ENCODE peak calls at places on chromosomes 4 and X, in six cellular contexts. E, O, G, B, J and W are unnamed samples.

GRCh38 chr4:61918507-61919462 is 718.7 kb downstream of the ADGRL3 start:
- DNase-seq in E (no peak), O (no peak), G (no peak), B (no peak), J (no peak), W (no peak)

GRCh38 chr4:65472531-65472930 is 197.8 kb downstream of the EPHA5 start:
- DNase-seq in E (no peak), O (no peak), G (no peak), B (no peak), J (no peak), W (no peak)

GRCh38 chr4:30720656-30721352 is 635 bp downstream of the PCDH7 start:
- DNase-seq in E (peak), O (peak), G (no peak), B (no peak), J (no peak), W (no peak)

GRCh38 chr4:47221721-47222120 is 190.4 kb downstream of the GABRB1 start:
- DNase-seq in E (no peak), O (no peak), G (no peak), B (no peak), J (no peak), W (no peak)

GRCh38 chr4:158624889-158625478 is 46.7 kb downstream of the C4orf46 start:
- DNase-seq in E (no peak), O (no peak), G (peak), B (no peak), J (no peak), W (peak)

GRCh38 chr4:88791274-88791673 is 93.6 kb upstream of the NAP1L5 start:
- DNase-seq in E (no peak), O (no peak), G (peak), B (no peak), J (no peak), W (peak)

GRCh38 chr4:89438102-89438831 is 130.7 kb upstream of the GPRIN3 start:
- DNase-seq in E (peak), O (no peak), G (peak), B (no peak), J (peak), W (peak)

GRCh38 chrX:49186125-49187027 is at the start of gene PRICKLE3:
- DNase-seq in E (peak), O (peak), G (no peak), B (peak), J (peak), W (peak)

GRCh38 chrX:95995600-95995999 is 689.0 kb upstream of the DIAPH2 start:
- DNase-seq in E (no peak), O (no peak), G (no peak), B (no peak), J (no peak), W (no peak)

GRCh38 chr4:123924536-123924935 is 527.9 kb downstream of the SPRY1 start:
- DNase-seq in E (no peak), O (no peak), G (no peak), B (no peak), J (no peak), W (no peak)

GRCh38 chrX:136865270-136866168 is 15.0 kb downstream of the RBMX start:
- DNase-seq in E (no peak), O (no peak), G (no peak), B (no peak), J (no peak), W (no peak)

GRCh38 chr4:90293320-90293719 is 166.1 kb downstream of the CCSER1 start:
- DNase-seq in E (no peak), O (no peak), G (no peak), B (no peak), J (no peak), W (peak)

GRCh38 chr4:168643083-168643795 is 146.4 kb downstream of the PALLD start:
- DNase-seq in E (no peak), O (no peak), G (no peak), B (no peak), J (no peak), W (no peak)

GRCh38 chrX:132090370-132091152 is 37.3 kb downstream of the FRMD7 start:
- DNase-seq in E (no peak), O (no peak), G (no peak), B (no peak), J (no peak), W (no peak)

GRCh38 chr4:89254847-89255246 is 52.8 kb downstream of the GPRIN3 start:
- DNase-seq in E (peak), O (no peak), G (peak), B (no peak), J (no peak), W (peak)

GRCh38 chr4:80336582-80336981 is 1.1 kb downstream of the CFAP299 start:
- DNase-seq in E (peak), O (peak), G (peak), B (no peak), J (no peak), W (peak)

GRCh38 chr4:40232610-40233009 is 35.8 kb downstream of the RHOH start:
- DNase-seq in E (no peak), O (no peak), G (no peak), B (no peak), J (no peak), W (no peak)

GRCh38 chrX:109519001-109519400 is 17.6 kb upstream of the NXT2 start:
- DNase-seq in E (no peak), O (no peak), G (no peak), B (no peak), J (no peak), W (no peak)

GRCh38 chr4:157221895-157222763 is 1.6 kb downstream of the GRIA2 start:
- DNase-seq in E (no peak), O (no peak), G (no peak), B (no peak), J (peak), W (no peak)

GRCh38 chr4:101356928-101357327 is 9.6 kb upstream of the PPP3CA start:
- DNase-seq in E (no peak), O (no peak), G (peak), B (no peak), J (no peak), W (no peak)

GRCh38 chr4:23614284-23614892 is 275.5 kb downstream of the PPARGC1A start:
- DNase-seq in E (no peak), O (no peak), G (no peak), B (no peak), J (peak), W (no peak)

GRCh38 chrX:43557792-43558191 is 98.3 kb upstream of the MAOA start:
- DNase-seq in E (peak), O (peak), G (peak), B (peak), J (peak), W (peak)

GRCh38 chr4:78155616-78156105 is 98.5 kb downstream of the FRAS1 start:
- DNase-seq in E (no peak), O (no peak), G (peak), B (no peak), J (no peak), W (no peak)

GRCh38 chr4:141833209-141833608 is 196.8 kb downstream of the IL15 start:
- DNase-seq in E (no peak), O (no peak), G (no peak), B (no peak), J (no peak), W (no peak)

GRCh38 chrX:134753185-134754008 is 95.1 kb upstream of the PLAC1 start:
- DNase-seq in E (no peak), O (no peak), G (no peak), B (no peak), J (no peak), W (no peak)

GRCh38 chr4:83724488-83725060 is 188.7 kb downstream of the GPAT3 start:
- DNase-seq in E (no peak), O (no peak), G (no peak), B (no peak), J (no peak), W (no peak)

GRCh38 chr4:152920768-152921167 is 15.4 kb upstream of the FHDC1 start:
- DNase-seq in E (no peak), O (no peak), G (peak), B (no peak), J (no peak), W (peak)

GRCh38 chr4:138007572-138007971 is 234.6 kb downstream of the SLC7A11 start:
- DNase-seq in E (no peak), O (no peak), G (peak), B (no peak), J (no peak), W (no peak)

GRCh38 chrX:124211312-124211942 is 121.0 kb upstream of the TEX13D start:
- DNase-seq in E (no peak), O (no peak), G (peak), B (no peak), J (no peak), W (peak)

GRCh38 chrX:14362731-14363130 is 166.6 kb upstream of the GLRA2 start:
- DNase-seq in E (no peak), O (no peak), G (no peak), B (no peak), J (no peak), W (no peak)

GRCh38 chr4:5048721-5049120 is 2.6 kb upstream of the STK32B start:
- DNase-seq in E (no peak), O (no peak), G (no peak), B (no peak), J (no peak), W (no peak)

GRCh38 chr4:143251781-143252180 is 67.1 kb downstream of the USP38 start:
- DNase-seq in E (no peak), O (no peak), G (peak), B (no peak), J (no peak), W (no peak)

GRCh38 chr4:103375278-103375677 is 177.1 kb upstream of the CENPE start:
- DNase-seq in E (no peak), O (no peak), G (peak), B (no peak), J (no peak), W (no peak)

GRCh38 chrX:38513087-38513742 is 48.1 kb upstream of the TSPAN7 start:
- DNase-seq in E (no peak), O (no peak), G (no peak), B (no peak), J (no peak), W (no peak)

GRCh38 chr4:173522160-173522873 is 7.7 kb downstream of the HAND2 start:
- DNase-seq in E (peak), O (peak), G (no peak), B (peak), J (peak), W (peak)

GRCh38 chrX:78213331-78213730 is 73.9 kb upstream of the TAF9B start:
- DNase-seq in E (no peak), O (no peak), G (no peak), B (no peak), J (no peak), W (no peak)

GRCh38 chr4:26094076-26094475 is 180.1 kb downstream of the SMIM20 start:
- DNase-seq in E (no peak), O (no peak), G (no peak), B (no peak), J (no peak), W (no peak)

GRCh38 chrX:13569479-13570244 is at the start of gene EGFL6:
- DNase-seq in E (no peak), O (no peak), G (no peak), B (no peak), J (no peak), W (no peak)

GRCh38 chr4:67234296-67234695 is 311.0 kb downstream of the CENPC start:
- DNase-seq in E (no peak), O (no peak), G (no peak), B (no peak), J (no peak), W (no peak)

GRCh38 chrX:9146657-9147056 is 112.7 kb upstream of the FAM9B start:
- DNase-seq in E (no peak), O (no peak), G (no peak), B (no peak), J (no peak), W (no peak)
- TF ChIP-seq POLR2A in E (no peak), O (no peak), G (no peak), B (no peak), J (no peak), W (no peak)

DNA sequence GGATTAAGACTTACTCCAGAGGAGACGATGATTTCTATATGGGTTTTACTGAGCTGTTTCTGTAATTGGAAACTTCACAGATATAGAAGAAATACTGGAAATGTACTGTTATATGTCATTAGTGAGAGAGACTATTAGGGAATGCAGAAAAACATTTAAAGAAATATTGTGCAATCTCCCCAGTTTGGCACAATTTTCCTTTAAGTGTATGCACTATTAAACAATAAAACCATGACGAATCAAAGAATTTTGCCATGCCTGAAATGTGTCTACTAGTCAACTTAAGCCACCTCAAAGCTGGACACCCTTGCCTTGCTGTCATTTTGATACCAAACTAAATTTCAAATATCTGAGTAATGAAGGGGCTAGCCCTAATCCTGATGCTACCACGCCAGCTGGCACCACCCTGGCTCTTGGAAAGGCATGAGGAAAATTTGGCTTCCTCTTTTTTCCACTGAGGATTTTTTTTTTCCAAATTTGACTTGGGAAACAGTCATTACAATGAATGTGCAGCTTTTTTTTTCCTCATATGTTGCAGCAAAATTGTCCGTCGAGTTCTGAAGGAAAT is 36.1 kb downstream of the MTTP start:
- DNase-seq in E (no peak), O (no peak), G (no peak), B (no peak), J (no peak), W (no peak)
- TF ChIP-seq POLR2A in E (no peak), O (no peak), G (no peak), B (no peak), J (no peak), W (no peak)

GRCh38 chr4:113762851-113763172 is 1.3 kb upstream of the CAMK2D start:
- DNase-seq in E (no peak), O (no peak), G (no peak), B (no peak), J (no peak), W (no peak)

GRCh38 chr4:113762061-113762850 is 718 bp upstream of the CAMK2D start:
- DNase-seq in E (peak), O (peak), G (peak), B (peak), J (peak), W (peak)

GRCh38 chr4:113760852-113761681 is 471 bp downstream of the CAMK2D start:
- DNase-seq in E (peak), O (peak), G (no peak), B (peak), J (peak), W (peak)

GRCh38 chr4:113760094-113760851 is 1.3 kb downstream of the CAMK2D start:
- DNase-seq in E (peak), O (no peak), G (no peak), B (peak), J (peak), W (peak)

GRCh38 chr4:113761682-113762060 is at the start of gene CAMK2D:
- DNase-seq in E (peak), O (peak), G (peak), B (peak), J (peak), W (peak)
- TF ChIP-seq POLR2A in E (no peak), O (peak), G (no peak), B (peak), J (peak), W (no peak)

DNA sequence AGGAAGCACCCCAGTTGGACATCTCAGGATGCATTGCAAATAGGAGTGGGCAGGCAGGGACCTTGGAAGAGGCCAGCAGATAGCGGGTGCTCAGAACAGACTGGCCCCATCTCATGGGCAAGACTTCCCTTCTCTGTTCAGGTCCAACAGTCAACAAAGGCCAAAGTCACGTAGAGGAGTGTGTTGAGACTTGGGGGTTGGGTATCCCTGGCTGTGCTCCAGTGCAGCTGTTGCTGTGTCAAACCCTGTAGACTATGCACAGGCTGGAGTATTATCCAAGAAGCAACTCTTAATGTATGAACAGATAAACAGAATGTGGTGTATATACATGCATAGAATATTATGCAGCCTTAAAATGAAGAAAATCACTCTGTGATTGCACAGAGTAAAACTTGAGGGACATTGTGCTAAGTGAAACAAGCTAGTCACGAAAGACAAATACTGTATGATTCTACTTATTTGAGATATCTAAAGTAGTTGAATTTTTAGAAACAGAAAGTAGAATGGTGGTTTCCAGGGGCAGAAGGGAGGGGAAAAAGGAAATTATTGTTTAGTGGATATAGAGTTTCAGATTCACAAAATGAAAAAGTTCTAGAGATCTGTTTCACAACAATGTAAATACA is 192.1 kb upstream of the LCORL start:
- DNase-seq in E (no peak), O (no peak), G (no peak), B (no peak), J (no peak), W (no peak)
- TF ChIP-seq POLR2A in E (no peak), O (no peak), G (no peak), B (no peak), J (no peak), W (no peak)

GRCh38 chrX:40439625-40440532 is 140.9 kb upstream of the ATP6AP2 start:
- DNase-seq in E (no peak), O (no peak), G (no peak), B (no peak), J (no peak), W (peak)
- TF ChIP-seq POLR2A in E (no peak), O (no peak), G (no peak), B (no peak), J (no peak), W (no peak)

GRCh38 chr4:6703786-6704185 is 5.9 kb downstream of the MRFAP1L1 start:
- DNase-seq in E (no peak), O (no peak), G (no peak), B (no peak), J (no peak), W (peak)
- TF ChIP-seq POLR2A in E (no peak), O (no peak), G (no peak), B (no peak), J (no peak), W (no peak)

GRCh38 chr4:2755821-2756690 is at the start of gene TNIP2:
- DNase-seq in E (peak), O (peak), G (no peak), B (peak), J (peak), W (peak)
- TF ChIP-seq POLR2A in E (peak), O (peak), G (no peak), B (peak), J (peak), W (peak)

GRCh38 chr4:57090099-57090498 is 20.1 kb downstream of the IGFBP7 start:
- DNase-seq in E (no peak), O (no peak), G (no peak), B (no peak), J (no peak), W (no peak)
- TF ChIP-seq POLR2A in E (no peak), O (no peak), G (no peak), B (no peak), J (no peak), W (no peak)

DNA sequence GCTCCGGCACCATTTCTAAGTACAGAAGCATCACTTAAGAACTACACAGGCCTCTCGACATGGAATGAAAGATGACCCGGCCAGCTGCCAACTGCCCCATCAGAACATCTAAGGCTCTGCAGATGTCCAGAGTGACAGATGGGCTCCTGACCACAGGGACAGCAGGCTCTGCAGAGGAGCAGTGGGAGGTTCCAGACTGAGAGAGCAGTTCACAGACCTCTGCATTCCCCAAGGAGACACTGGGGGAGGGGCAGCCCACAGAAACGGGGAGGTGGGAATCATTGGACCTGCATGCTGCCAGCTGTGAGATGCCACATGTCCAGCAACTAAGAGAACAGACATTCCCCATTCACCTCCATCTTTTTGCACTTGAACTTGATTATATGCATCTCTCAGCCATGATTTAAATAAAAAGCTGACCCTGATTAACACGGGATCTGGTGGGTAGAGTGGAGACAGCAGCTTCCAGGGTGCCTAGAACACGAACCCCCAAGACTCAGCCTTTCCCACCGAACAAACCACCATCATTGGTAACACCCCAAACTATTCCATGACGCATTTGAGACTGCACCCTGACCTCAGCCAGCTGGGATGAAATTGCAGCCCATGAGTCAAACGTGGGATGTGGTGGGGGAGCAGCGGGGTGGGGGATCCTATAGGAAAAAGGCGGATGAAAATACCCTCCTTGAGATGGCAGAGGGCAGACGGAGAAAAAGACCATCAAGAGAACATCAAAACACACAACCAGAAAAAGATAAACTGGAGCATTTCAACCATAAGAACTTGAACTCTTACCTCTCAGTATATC is 47.2 kb downstream of the AFAP1 start:
- DNase-seq in E (no peak), O (no peak), G (no peak), B (no peak), J (no peak), W (no peak)
- TF ChIP-seq POLR2A in E (no peak), O (no peak), G (no peak), B (no peak), J (no peak), W (no peak)